ENCODE peak calls at places on chromosomes 12 and 14, in six cellular contexts. One of them, this sample, is unnamed.

GRCh38 chr12:65968359-65968758 is 144.1 kb downstream of the HMGA2 start:
- DNase-seq in anterior cingulate cortex: no peak
- DNase-seq in HFF-Myc: no peak
- DNase-seq in H9: no peak
- DNase-seq in esophagus squamous epithelium: no peak
- DNase-seq in GM23338: no peak
- DNase-seq in this sample: no peak

GRCh38 chr14:62674833-62675232 is 370.4 kb downstream of the KCNH5 start:
- DNase-seq in anterior cingulate cortex: no peak
- DNase-seq in HFF-Myc: no peak
- DNase-seq in H9: no peak
- DNase-seq in esophagus squamous epithelium: no peak
- DNase-seq in GM23338: no peak
- DNase-seq in this sample: no peak

GRCh38 chr12:126389215-126389841 is 1324.1 kb downstream of the AACS start:
- DNase-seq in anterior cingulate cortex: no peak
- DNase-seq in HFF-Myc: peak; percentile 78
- DNase-seq in H9: no peak
- DNase-seq in esophagus squamous epithelium: no peak
- DNase-seq in GM23338: no peak
- DNase-seq in this sample: peak; percentile 91

GRCh38 chr12:470133-470532 is 10.4 kb downstream of the B4GALNT3 start:
- DNase-seq in anterior cingulate cortex: no peak
- DNase-seq in HFF-Myc: no peak
- DNase-seq in H9: peak; percentile 25
- DNase-seq in esophagus squamous epithelium: no peak
- DNase-seq in GM23338: no peak
- DNase-seq in this sample: no peak

GRCh38 chr12:6684609-6685008 is 4.6 kb downstream of the ZNF384 start:
- DNase-seq in anterior cingulate cortex: no peak
- DNase-seq in HFF-Myc: no peak
- DNase-seq in H9: no peak
- DNase-seq in esophagus squamous epithelium: no peak
- DNase-seq in GM23338: peak; percentile 89
- DNase-seq in this sample: no peak

GRCh38 chr14:58690801-58691516 is 53.2 kb downstream of the DACT1 start:
- DNase-seq in anterior cingulate cortex: no peak
- DNase-seq in HFF-Myc: no peak
- DNase-seq in H9: no peak
- DNase-seq in esophagus squamous epithelium: no peak
- DNase-seq in GM23338: no peak
- DNase-seq in this sample: no peak

GRCh38 chr14:103179078-103179477 is 55.8 kb downstream of the TNFAIP2 start:
- DNase-seq in anterior cingulate cortex: no peak
- DNase-seq in HFF-Myc: no peak
- DNase-seq in H9: no peak
- DNase-seq in esophagus squamous epithelium: no peak
- DNase-seq in GM23338: no peak
- DNase-seq in this sample: no peak

GRCh38 chr12:114921796-114922195 is 237.8 kb upstream of the TBX3 start:
- DNase-seq in anterior cingulate cortex: no peak
- DNase-seq in HFF-Myc: no peak
- DNase-seq in H9: no peak
- DNase-seq in esophagus squamous epithelium: no peak
- DNase-seq in GM23338: no peak
- DNase-seq in this sample: no peak

GRCh38 chr12:69875416-69875815 is 50.4 kb downstream of the MYRFL start:
- DNase-seq in anterior cingulate cortex: no peak
- DNase-seq in HFF-Myc: no peak
- DNase-seq in H9: no peak
- DNase-seq in esophagus squamous epithelium: no peak
- DNase-seq in GM23338: peak; percentile 28
- DNase-seq in this sample: no peak

GRCh38 chr12:121295123-121295745 is 1.3 kb downstream of the CAMKK2 start:
- DNase-seq in anterior cingulate cortex: no peak
- DNase-seq in HFF-Myc: no peak
- DNase-seq in H9: peak; percentile 46
- DNase-seq in esophagus squamous epithelium: no peak
- DNase-seq in GM23338: peak; percentile 51
- DNase-seq in this sample: no peak

GRCh38 chr12:120467439-120467838 is 2.1 kb downstream of the SRSF9 start:
- DNase-seq in anterior cingulate cortex: no peak
- DNase-seq in HFF-Myc: no peak
- DNase-seq in H9: no peak
- DNase-seq in esophagus squamous epithelium: no peak
- DNase-seq in GM23338: no peak
- DNase-seq in this sample: no peak

GRCh38 chr14:64937821-64938193 is 4.7 kb downstream of the GPX2 start:
- DNase-seq in anterior cingulate cortex: no peak
- DNase-seq in HFF-Myc: no peak
- DNase-seq in H9: no peak
- DNase-seq in esophagus squamous epithelium: no peak
- DNase-seq in GM23338: no peak
- DNase-seq in this sample: no peak

GRCh38 chr14:77007975-77008421 is 20.5 kb downstream of the IRF2BPL start:
- DNase-seq in anterior cingulate cortex: no peak
- DNase-seq in HFF-Myc: no peak
- DNase-seq in H9: no peak
- DNase-seq in esophagus squamous epithelium: no peak
- DNase-seq in GM23338: no peak
- DNase-seq in this sample: no peak

GRCh38 chr12:108822458-108823205 is 34.8 kb downstream of the SSH1 start:
- DNase-seq in anterior cingulate cortex: no peak
- DNase-seq in HFF-Myc: no peak
- DNase-seq in H9: no peak
- DNase-seq in esophagus squamous epithelium: no peak
- DNase-seq in GM23338: no peak
- DNase-seq in this sample: no peak

This sample was measured in GM04504.